ENCODE peak calls at places on chromosomes 6 and 20, in four cellular contexts. S is Panc1, L is OCI-LY7, A is tibial artery. Q is an unnamed sample. For H3K4me1, the result is how much of the 10 kb centered on the place peaks cover.

GRCh38 chr6:133707456-133707855 is 181.5 kb upstream of the TCF21 start:
- DNase-seq in L (no peak), A (no peak), S (no peak), Q (no peak)

GRCh38 chr6:154868143-154868594 is 126.9 kb upstream of the TIAM2 start:
- DNase-seq in A (no peak), L (peak), S (peak), Q (peak)

GRCh38 chr6:150813319-150813992 is 52.0 kb upstream of the MTHFD1L start:
- DNase-seq in A (no peak), L (no peak), S (no peak), Q (no peak)

GRCh38 chr20:40941023-40941655 is 87.5 kb upstream of the TOP1 start:
- DNase-seq in S (no peak), A (no peak), L (peak), Q (no peak)

GRCh38 chr20:63085087-63085861 is 78.5 kb upstream of the BHLHE23 start:
- DNase-seq in L (no peak), S (no peak), A (peak), Q (peak)

GRCh38 chr6:134427721-134428120 is 109.8 kb upstream of the SGK1 start:
- DNase-seq in A (no peak), L (no peak), S (no peak), Q (no peak)

GRCh38 chr6:93243379-93243778 is 176.0 kb downstream of the EPHA7 start:
- DNase-seq in A (no peak), L (no peak), S (no peak), Q (no peak)

GRCh38 chr20:23566199-23566932 is 1.9 kb downstream of the CST9L start:
- DNase-seq in A (no peak), S (no peak), L (no peak), Q (no peak)

GRCh38 chr6:33128318-33128717 is 52.5 kb downstream of the HLA-DPB1 start:
- DNase-seq in S (no peak), A (no peak), L (no peak), Q (no peak)

GRCh38 chr20:32535316-32535952 is 49.7 kb downstream of the NOL4L start:
- DNase-seq in S (no peak), L (peak), A (no peak), Q (no peak)

GRCh38 chr20:36744764-36745191 is 1.1 kb downstream of the NDRG3 start:
- DNase-seq in L (no peak), S (no peak), A (peak), Q (peak)

GRCh38 chr6:2890981-2891767 is 11.9 kb downstream of the SERPINB9 start:
- DNase-seq in A (no peak), L (peak), S (no peak), Q (no peak)

GRCh38 chr20:62635232-62635631 is 7.1 kb upstream of the SLCO4A1 start:
- DNase-seq in L (no peak), S (no peak), A (no peak), Q (no peak)

GRCh38 chr6:39335780-39336541 is 13.5 kb upstream of the KCNK16 start:
- DNase-seq in A (no peak), S (no peak), L (no peak), Q (no peak)

GRCh38 chr6:148416309-148416965 is 73.8 kb downstream of the SASH1 start:
- DNase-seq in L (no peak), S (no peak), A (no peak), Q (no peak)

GRCh38 chr20:18032977-18033892 is 24.5 kb downstream of the OVOL2 start:
- DNase-seq in A (no peak), S (no peak), L (no peak), Q (no peak)

GRCh38 chr20:53736122-53736756 is 142.6 kb upstream of the ZNF217 start:
- DNase-seq in A (no peak), L (no peak), S (no peak), Q (no peak)

GRCh38 chr6:156980948-156981347 is 203.8 kb downstream of the ARID1B start:
- DNase-seq in A (no peak), S (no peak), L (no peak), Q (no peak)

GRCh38 chr6:7042056-7042653 is 65.6 kb upstream of the RREB1 start:
- DNase-seq in L (no peak), A (no peak), S (no peak), Q (no peak)

GRCh38 chr6:21946298-21946783 is 350.5 kb downstream of the PRL start:
- DNase-seq in L (no peak), S (no peak), A (no peak), Q (peak)

GRCh38 chr20:53163486-53163885 is 191.3 kb downstream of the TSHZ2 start:
- DNase-seq in S (no peak), A (no peak), L (no peak), Q (no peak)

GRCh38 chr20:2386516-2387179 is 5.9 kb downstream of the TGM6 start:
- DNase-seq in S (no peak), A (no peak), L (no peak), Q (peak)

GRCh38 chr6:22108199-22108598 is 188.6 kb downstream of the PRL start:
- DNase-seq in A (no peak), S (no peak), L (no peak), Q (no peak)

GRCh38 chr6:91317247-91317646 is 730.4 kb upstream of the MAP3K7 start:
- DNase-seq in A (no peak), L (no peak), S (no peak), Q (no peak)

GRCh38 chr6:80767808-80768207 is 661.3 kb downstream of the BCKDHB start:
- DNase-seq in L (no peak), A (peak), S (peak), Q (no peak)

GRCh38 chr6:145360865-145361264 is 374.5 kb downstream of the EPM2A start:
- DNase-seq in L (no peak), S (no peak), A (no peak), Q (peak)

GRCh38 chr6:33702345-33702977 is 9.0 kb downstream of the UQCC2 start:
- DNase-seq in S (peak), L (peak), A (no peak), Q (peak)

GRCh38 chr20:37234254-37234581 is 27.4 kb downstream of the GHRH start:
- DNase-seq in S (no peak), L (no peak), A (no peak), Q (peak)

GRCh38 chr20:36802326-36803223 is 29.0 kb upstream of the DSN1 start:
- DNase-seq in S (no peak), L (no peak), A (no peak), Q (no peak)

GRCh38 chr20:58711266-58712051 is 18.9 kb downstream of the NPEPL1 start:
- DNase-seq in L (no peak), A (peak), S (no peak), Q (peak)

GRCh38 chr6:136757150-136757549 is 35.1 kb downstream of the MAP3K5 start:
- DNase-seq in L (no peak), S (no peak), A (no peak), Q (no peak)
- TF ChIP-seq CTCF in L (no peak), S (no peak), A (no peak), Q (no peak)

GRCh38 chr20:6277661-6278060 is 154.8 kb upstream of the FERMT1 start:
- DNase-seq in A (no peak), L (no peak), S (no peak), Q (no peak)
- H3K4me1 ChIP-seq in A (under half), L (under half), S (under half), Q (under half)

GRCh38 chr6:37449984-37450383 is 17.0 kb downstream of the CMTR1 start:
- DNase-seq in L (no peak), A (no peak), S (no peak), Q (no peak)
- H3K4me3 ChIP-seq in L (no peak), A (no peak), S (no peak), Q (no peak)

DNA sequence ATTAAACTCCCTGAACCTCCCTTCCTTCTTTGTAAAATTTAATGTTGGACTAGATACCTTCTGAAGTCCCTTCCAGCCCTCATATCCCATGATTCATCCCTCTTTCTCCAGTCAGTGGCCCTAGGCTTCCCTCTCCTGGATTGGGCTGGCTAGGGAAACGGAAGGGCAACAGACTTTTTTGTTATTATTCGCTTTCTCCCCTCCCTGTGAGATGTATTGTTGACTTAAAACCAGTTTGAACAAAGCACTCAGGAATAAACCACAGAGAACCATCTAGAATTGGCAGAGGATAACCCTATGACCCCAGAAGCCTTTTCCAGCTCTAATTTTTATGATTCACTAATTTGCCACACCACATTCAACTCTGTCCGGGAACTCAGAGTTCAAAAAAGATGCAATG is 239.7 kb upstream of the SUPT3H start:
- DNase-seq in A (no peak), L (no peak), S (no peak), Q (no peak)
- TF ChIP-seq CTCF in A (no peak), L (no peak), S (no peak), Q (no peak)

GRCh38 chr6:40350942-40351217 is 236.3 kb downstream of the LRFN2 start:
- DNase-seq in L (no peak), S (no peak), A (no peak), Q (no peak)
- H3K4me1 ChIP-seq in L (under half), S (under half), A (under half), Q (under half)